ENCODE peak calls at places on chromosomes 3 and 15, in nine cellular contexts. E is H54; G is CD4-positive, alpha-beta T cell; T is amygdala; B is AG10803; Z is activated CD8-positive, alpha-beta memory T cell treated with anti-CD3 and anti-CD28 coated beads, Interleukin-2, amount 50 U/mL, for 48 hours; J is osteocyte; X is HEK293T; F is A549. C is an unnamed sample.

GRCh38 chr15:73959012-73959581 is 32.8 kb downstream of the LOXL1 start:
- DNase-seq in G (peak), E (no peak), B (peak), F (no peak), T (no peak), X (no peak), Z (no peak), J (no peak), C (no peak)

GRCh38 chr3:150041877-150042276 is 71.2 kb upstream of the PFN2 start:
- DNase-seq in E (no peak), Z (no peak), B (no peak), X (no peak), T (no peak), F (no peak), J (no peak), G (no peak), C (no peak)

GRCh38 chr15:80121546-80121945 is 31.3 kb upstream of the FAH start:
- DNase-seq in B (no peak), T (no peak), E (no peak), F (no peak), Z (no peak), X (no peak), G (no peak), J (no peak), C (no peak)

GRCh38 chr3:66633564-66633963 is 132.7 kb upstream of the LRIG1 start:
- DNase-seq in E (no peak), F (no peak), B (no peak), X (no peak), Z (no peak), T (no peak), J (no peak), G (no peak), C (no peak)

GRCh38 chr3:66582721-66583141 is 81.9 kb upstream of the LRIG1 start:
- DNase-seq in E (no peak), T (no peak), B (peak), X (no peak), F (no peak), J (no peak), G (peak), Z (peak), C (peak)

GRCh38 chr3:104628185-104628789 is 738.4 kb upstream of the ALCAM start:
- DNase-seq in Z (no peak), J (no peak), F (peak), E (peak), X (peak), T (no peak), B (peak), G (no peak), C (peak)

GRCh38 chr3:139234491-139234890 is 109.3 kb upstream of the MRPS22 start:
- DNase-seq in G (no peak), B (no peak), E (no peak), F (no peak), Z (no peak), J (no peak), T (no peak), X (no peak), C (no peak)

GRCh38 chr3:32430900-32431299 is 39.2 kb downstream of the CMTM7 start:
- DNase-seq in Z (no peak), T (no peak), X (no peak), G (no peak), B (no peak), E (no peak), J (no peak), F (no peak), C (no peak)

GRCh38 chr3:106245400-106245799 is 376.6 kb upstream of the CBLB start:
- DNase-seq in X (no peak), T (no peak), F (no peak), G (no peak), B (no peak), Z (no peak), E (no peak), J (no peak), C (no peak)

GRCh38 chr3:119861681-119862080 is 79.8 kb downstream of the NR1I2 start:
- DNase-seq in B (no peak), J (no peak), T (no peak), X (no peak), F (no peak), Z (no peak), G (no peak), E (no peak), C (no peak)

GRCh38 chr3:169996063-169996462 is 29.5 kb downstream of the SEC62 start:
- DNase-seq in F (no peak), E (no peak), B (no peak), Z (no peak), J (no peak), G (no peak), T (no peak), X (no peak), C (no peak)

GRCh38 chr3:150823277-150823676 is 60.3 kb upstream of the SIAH2 start:
- DNase-seq in T (no peak), Z (no peak), J (no peak), B (no peak), F (no peak), X (no peak), G (no peak), E (no peak), C (no peak)

GRCh38 chr3:185152433-185153169 is at the start of gene C3orf70:
- DNase-seq in J (peak), G (no peak), B (peak), X (peak), E (no peak), T (no peak), Z (peak), F (peak), C (peak)

GRCh38 chr15:75661041-75661778 is 13.5 kb downstream of the SNX33 start:
- DNase-seq in J (peak), F (peak), Z (no peak), B (peak), E (peak), G (no peak), X (no peak), T (peak), C (no peak)

GRCh38 chr15:47717036-47717611 is at the start of gene SEMA6D:
- DNase-seq in G (no peak), J (peak), E (peak), T (peak), F (peak), B (peak), X (peak), Z (no peak), C (peak)

GRCh38 chr3:73401616-73402265 is 223.0 kb downstream of the PDZRN3 start:
- DNase-seq in F (no peak), X (no peak), G (no peak), E (no peak), J (no peak), Z (no peak), B (no peak), T (no peak), C (no peak)

GRCh38 chr3:135539854-135540253 is 425.7 kb upstream of the PPP2R3A start:
- DNase-seq in J (no peak), T (no peak), F (no peak), Z (no peak), B (no peak), X (no peak), E (no peak), G (no peak), C (no peak)

GRCh38 chr3:149004622-149005021 is 13.3 kb downstream of the GYG1 start:
- DNase-seq in Z (no peak), J (no peak), B (peak), G (no peak), X (no peak), E (no peak), T (peak), F (no peak), C (no peak)

GRCh38 chr3:159844801-159845261 is 143.8 kb upstream of the IL12A start:
- DNase-seq in F (no peak), B (peak), E (no peak), Z (no peak), X (no peak), J (no peak), G (no peak), T (no peak), C (no peak)

GRCh38 chr15:33126559-33127290 is 67.8 kb downstream of the FMN1 start:
- DNase-seq in Z (peak), J (peak), X (peak), G (peak), E (peak), B (peak), T (no peak), F (peak), C (no peak)

C was measured in GM13976.